ENCODE peak calls at places on chromosomes 16 and 17, in ten cellular contexts. One of them, this sample, is unnamed.

GRCh38 chr17:73346763-73347162 is 35.0 kb upstream of the CDC42EP4 start:
- DNase-seq in heart left ventricle: no peak
- DNase-seq in A549: no peak
- DNase-seq in foreskin fibroblast: no peak
- DNase-seq in cardiac fibroblast: no peak
- DNase-seq in GM12865: no peak
- DNase-seq in lung: no peak
- DNase-seq in mucosa of descending colon: no peak
- DNase-seq in epithelial cell of esophagus: no peak
- DNase-seq in testis: no peak
- DNase-seq in this sample: no peak

GRCh38 chr17:66076546-66077190 is 115.3 kb downstream of the CEP112 start:
- DNase-seq in heart left ventricle: peak; percentile 37
- DNase-seq in A549: no peak
- DNase-seq in foreskin fibroblast: no peak
- DNase-seq in cardiac fibroblast: peak; percentile 3
- DNase-seq in GM12865: peak; percentile 6
- DNase-seq in lung: no peak
- DNase-seq in mucosa of descending colon: no peak
- DNase-seq in epithelial cell of esophagus: no peak
- DNase-seq in testis: no peak
- DNase-seq in this sample: no peak

GRCh38 chr17:42598905-42599304 is 10.3 kb downstream of the RETREG3 start:
- DNase-seq in heart left ventricle: peak; percentile 25
- DNase-seq in A549: no peak
- DNase-seq in foreskin fibroblast: no peak
- DNase-seq in cardiac fibroblast: peak; percentile 25
- DNase-seq in GM12865: no peak
- DNase-seq in lung: no peak
- DNase-seq in mucosa of descending colon: no peak
- DNase-seq in epithelial cell of esophagus: no peak
- DNase-seq in testis: no peak
- DNase-seq in this sample: no peak

GRCh38 chr16:281660-282249 is 1.2 kb upstream of the PDIA2 start:
- DNase-seq in heart left ventricle: no peak
- DNase-seq in A549: no peak
- DNase-seq in foreskin fibroblast: no peak
- DNase-seq in cardiac fibroblast: no peak
- DNase-seq in GM12865: no peak
- DNase-seq in lung: no peak
- DNase-seq in mucosa of descending colon: no peak
- DNase-seq in epithelial cell of esophagus: no peak
- DNase-seq in testis: no peak
- DNase-seq in this sample: no peak

GRCh38 chr16:68490829-68491575 is 42.7 kb upstream of the SMPD3 start:
- DNase-seq in heart left ventricle: no peak
- DNase-seq in A549: peak; percentile 27
- DNase-seq in foreskin fibroblast: peak; percentile 21
- DNase-seq in cardiac fibroblast: peak; percentile 60
- DNase-seq in GM12865: peak; percentile 64
- DNase-seq in lung: peak; percentile 59
- DNase-seq in mucosa of descending colon: peak; percentile 71
- DNase-seq in epithelial cell of esophagus: peak; percentile 96
- DNase-seq in testis: no peak
- DNase-seq in this sample: peak; percentile 9

GRCh38 chr16:12551946-12552345 is 251.7 kb downstream of the CPPED1 start:
- DNase-seq in heart left ventricle: no peak
- DNase-seq in A549: no peak
- DNase-seq in foreskin fibroblast: no peak
- DNase-seq in cardiac fibroblast: no peak
- DNase-seq in GM12865: no peak
- DNase-seq in lung: no peak
- DNase-seq in mucosa of descending colon: no peak
- DNase-seq in epithelial cell of esophagus: no peak
- DNase-seq in testis: no peak
- DNase-seq in this sample: peak; percentile 29

GRCh38 chr16:15654591-15654990 is 4.5 kb downstream of the NDE1 start:
- DNase-seq in heart left ventricle: no peak
- DNase-seq in A549: no peak
- DNase-seq in foreskin fibroblast: no peak
- DNase-seq in cardiac fibroblast: no peak
- DNase-seq in GM12865: no peak
- DNase-seq in lung: no peak
- DNase-seq in mucosa of descending colon: no peak
- DNase-seq in epithelial cell of esophagus: no peak
- DNase-seq in testis: no peak
- DNase-seq in this sample: no peak

GRCh38 chr16:54429029-54429428 is 142.4 kb upstream of the IRX3 start:
- DNase-seq in heart left ventricle: no peak
- DNase-seq in A549: no peak
- DNase-seq in foreskin fibroblast: no peak
- DNase-seq in cardiac fibroblast: no peak
- DNase-seq in GM12865: no peak
- DNase-seq in lung: no peak
- DNase-seq in mucosa of descending colon: no peak
- DNase-seq in epithelial cell of esophagus: no peak
- DNase-seq in testis: no peak
- DNase-seq in this sample: no peak

GRCh38 chr16:2692948-2693651 is 10.8 kb downstream of the KCTD5 start:
- DNase-seq in heart left ventricle: no peak
- DNase-seq in A549: no peak
- DNase-seq in foreskin fibroblast: no peak
- DNase-seq in cardiac fibroblast: no peak
- DNase-seq in GM12865: no peak
- DNase-seq in lung: no peak
- DNase-seq in mucosa of descending colon: peak; percentile 20
- DNase-seq in epithelial cell of esophagus: no peak
- DNase-seq in testis: peak; percentile 53
- DNase-seq in this sample: no peak

GRCh38 chr17:28737770-28738679 is 5.8 kb upstream of the TRAF4 start:
- DNase-seq in heart left ventricle: no peak
- DNase-seq in A549: no peak
- DNase-seq in foreskin fibroblast: no peak
- DNase-seq in cardiac fibroblast: no peak
- DNase-seq in GM12865: peak; percentile 96
- DNase-seq in lung: no peak
- DNase-seq in mucosa of descending colon: peak; percentile 54
- DNase-seq in epithelial cell of esophagus: peak; percentile 49
- DNase-seq in testis: no peak
- DNase-seq in this sample: no peak

DNA sequence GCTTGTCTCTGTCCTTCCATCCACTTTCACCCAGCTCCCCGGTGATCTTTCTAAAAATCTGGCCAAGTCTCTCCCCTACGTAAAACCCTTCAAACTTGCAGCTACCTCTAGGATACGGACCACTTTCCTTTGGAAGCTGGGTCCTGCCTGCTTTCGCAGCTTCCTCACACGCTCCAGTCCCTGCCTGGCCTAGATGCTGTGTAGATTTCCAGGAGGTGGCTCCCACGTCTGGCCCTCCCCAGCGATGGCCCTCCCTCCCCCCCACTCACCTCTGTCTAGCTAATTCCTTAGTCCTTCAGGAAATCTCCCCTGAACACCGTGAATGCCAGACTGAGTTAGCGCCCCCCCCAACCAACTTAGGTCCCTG is 579 bp upstream of the LRRC59 start:
- DNase-seq in heart left ventricle: no peak
- DNase-seq in A549: no peak
- DNase-seq in foreskin fibroblast: no peak
- DNase-seq in cardiac fibroblast: no peak
- DNase-seq in GM12865: no peak
- DNase-seq in lung: no peak
- DNase-seq in mucosa of descending colon: no peak
- DNase-seq in epithelial cell of esophagus: no peak
- DNase-seq in testis: no peak
- DNase-seq in this sample: no peak
- H3K4me3 ChIP-seq in heart left ventricle: peak overlapping the region; percentile 75
- H3K4me3 ChIP-seq in A549: peak overlapping the region; percentile 88
- H3K4me3 ChIP-seq in foreskin fibroblast: peak overlapping the region; percentile 82
- H3K4me3 ChIP-seq in cardiac fibroblast: peak overlapping the region; percentile 100
- H3K4me3 ChIP-seq in GM12865: no peak overlapping the region
- H3K4me3 ChIP-seq in lung: no peak overlapping the region
- H3K4me3 ChIP-seq in mucosa of descending colon: no peak overlapping the region
- H3K4me3 ChIP-seq in epithelial cell of esophagus: no peak overlapping the region
- H3K4me3 ChIP-seq in testis: peak overlapping the region; percentile 87
- H3K4me3 ChIP-seq in this sample: peak overlapping the region; percentile 99

GRCh38 chr16:50323335-50324011 is 45.3 kb downstream of the BRD7 start:
- DNase-seq in heart left ventricle: no peak
- DNase-seq in A549: peak; percentile 69
- DNase-seq in foreskin fibroblast: peak; percentile 42
- DNase-seq in cardiac fibroblast: peak; percentile 61
- DNase-seq in GM12865: no peak
- DNase-seq in lung: no peak
- DNase-seq in mucosa of descending colon: peak; percentile 47
- DNase-seq in epithelial cell of esophagus: peak; percentile 47
- DNase-seq in testis: no peak
- DNase-seq in this sample: peak; percentile 57
- TF ChIP-seq CTCF in heart left ventricle: no peak
- TF ChIP-seq CTCF in A549: peak; percentile 40
- TF ChIP-seq CTCF in foreskin fibroblast: no peak
- TF ChIP-seq CTCF in cardiac fibroblast: peak; percentile 24
- TF ChIP-seq CTCF in GM12865: peak; percentile 20
- TF ChIP-seq CTCF in lung: no peak
- TF ChIP-seq CTCF in mucosa of descending colon: no peak
- TF ChIP-seq CTCF in epithelial cell of esophagus: peak; percentile 42
- TF ChIP-seq CTCF in testis: no peak
- TF ChIP-seq CTCF in this sample: peak; percentile 20

DNA sequence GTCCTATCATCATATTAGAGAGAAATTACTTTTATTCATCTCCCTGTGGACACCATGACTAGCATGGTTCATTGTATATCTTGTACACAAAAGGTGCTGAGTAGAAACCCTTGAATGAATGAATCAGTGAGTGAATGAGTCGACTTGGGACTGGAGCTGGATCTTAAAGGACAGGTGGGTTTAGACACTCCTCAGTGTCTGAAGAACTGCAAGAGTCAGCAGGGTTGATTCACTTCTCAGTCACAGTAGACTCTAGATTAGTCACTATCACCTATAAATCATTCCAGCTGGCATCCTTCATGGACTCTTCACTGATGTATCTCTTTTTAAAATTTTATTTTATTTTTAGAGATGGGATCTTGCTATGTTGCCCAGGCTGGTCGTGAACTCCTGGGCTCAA is 30.1 kb upstream of the PMFBP1 start:
- DNase-seq in heart left ventricle: no peak
- DNase-seq in A549: no peak
- DNase-seq in foreskin fibroblast: peak; percentile 24
- DNase-seq in cardiac fibroblast: peak; percentile 33
- DNase-seq in GM12865: no peak
- DNase-seq in lung: no peak
- DNase-seq in mucosa of descending colon: no peak
- DNase-seq in epithelial cell of esophagus: peak; percentile 95
- DNase-seq in testis: no peak
- DNase-seq in this sample: no peak
- H3K4me3 ChIP-seq in heart left ventricle: no peak overlapping the region
- H3K4me3 ChIP-seq in A549: no peak overlapping the region
- H3K4me3 ChIP-seq in foreskin fibroblast: no peak overlapping the region
- H3K4me3 ChIP-seq in cardiac fibroblast: no peak overlapping the region
- H3K4me3 ChIP-seq in GM12865: no peak overlapping the region
- H3K4me3 ChIP-seq in lung: no peak overlapping the region
- H3K4me3 ChIP-seq in mucosa of descending colon: no peak overlapping the region
- H3K4me3 ChIP-seq in epithelial cell of esophagus: no peak overlapping the region
- H3K4me3 ChIP-seq in testis: no peak overlapping the region
- H3K4me3 ChIP-seq in this sample: no peak overlapping the region

DNA sequence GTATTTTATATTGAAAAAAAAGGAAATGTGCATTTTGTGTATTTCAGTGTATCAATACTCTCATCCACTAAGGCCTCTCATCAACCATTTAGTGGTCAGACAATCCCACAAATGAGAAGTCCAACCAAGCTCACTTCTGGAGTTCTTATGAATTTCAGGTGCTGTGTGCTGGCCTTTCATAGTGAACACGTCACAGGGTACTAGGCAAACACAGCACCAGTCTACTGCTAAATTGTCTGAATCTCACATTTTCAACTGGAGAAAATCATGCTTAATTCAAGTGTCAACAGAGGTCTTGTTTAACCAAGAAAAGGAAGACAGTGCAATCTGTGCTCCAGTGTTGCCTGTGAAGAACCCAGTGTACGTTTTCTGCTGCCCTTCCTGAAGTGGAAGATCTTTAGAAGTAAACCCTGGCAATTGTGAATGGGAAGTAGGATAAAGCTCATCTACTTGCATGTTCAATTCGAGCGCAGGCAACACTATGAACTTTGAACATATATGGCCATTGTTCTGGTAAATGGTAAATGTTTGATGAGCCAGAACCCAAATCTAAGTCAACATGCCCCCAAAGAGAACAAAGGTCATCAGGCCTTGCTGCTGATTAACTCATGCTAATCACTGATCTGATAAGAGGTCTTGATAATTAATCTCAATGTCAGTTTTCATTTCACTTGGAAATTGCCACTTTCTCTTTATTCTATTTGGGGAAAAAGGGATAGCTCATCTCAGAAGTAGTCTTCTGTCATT is 439.2 kb upstream of the SOX9 start:
- DNase-seq in heart left ventricle: no peak
- DNase-seq in A549: no peak
- DNase-seq in foreskin fibroblast: no peak
- DNase-seq in cardiac fibroblast: no peak
- DNase-seq in GM12865: no peak
- DNase-seq in lung: no peak
- DNase-seq in mucosa of descending colon: peak; percentile 46
- DNase-seq in epithelial cell of esophagus: no peak
- DNase-seq in testis: no peak
- DNase-seq in this sample: no peak
- TF ChIP-seq CTCF in heart left ventricle: no peak
- TF ChIP-seq CTCF in A549: no peak
- TF ChIP-seq CTCF in foreskin fibroblast: no peak
- TF ChIP-seq CTCF in cardiac fibroblast: no peak
- TF ChIP-seq CTCF in GM12865: no peak
- TF ChIP-seq CTCF in lung: no peak
- TF ChIP-seq CTCF in mucosa of descending colon: no peak
- TF ChIP-seq CTCF in epithelial cell of esophagus: no peak
- TF ChIP-seq CTCF in testis: no peak
- TF ChIP-seq CTCF in this sample: no peak